ENCODE peak calls at places on chromosomes 5 and 9, in four cellular contexts. C is K562, O is fibroblast of mammary gland, S is T-helper 17 cell. A is an unnamed sample.

GRCh38 chr5:179927834-179928233 is 20.1 kb upstream of the TBC1D9B start:
- DNase-seq in C (no peak), O (no peak), S (no peak), A (no peak)

GRCh38 chr5:144453753-144454152 is 283.1 kb downstream of the KCTD16 start:
- DNase-seq in C (no peak), O (no peak), S (no peak), A (no peak)

GRCh38 chr5:59746261-59746765 is 147.2 kb downstream of the PDE4D start:
- DNase-seq in C (no peak), O (peak; percentile 89), S (no peak), A (no peak)

GRCh38 chr9:101536351-101536750 is 2.7 kb downstream of the RNF20 start:
- DNase-seq in C (no peak), O (peak; percentile 52), S (no peak), A (no peak)

GRCh38 chr5:128645582-128645981 is 107.5 kb upstream of the FBN2 start:
- DNase-seq in C (no peak), O (peak; percentile 53), S (no peak), A (peak; percentile 34)

GRCh38 chr9:134051319-134051718 is 16.5 kb downstream of the BRD3 start:
- DNase-seq in C (no peak), O (no peak), S (no peak), A (no peak)

GRCh38 chr5:177098103-177098771 is 11.5 kb downstream of the FGFR4 start:
- DNase-seq in C (no peak), O (no peak), S (no peak), A (no peak)

GRCh38 chr5:61327761-61328753 is 4.0 kb upstream of the ZSWIM6 start:
- DNase-seq in C (peak; percentile 21), O (peak; percentile 97), S (no peak), A (no peak)

GRCh38 chr5:169945831-169946261 is 34.4 kb downstream of the INSYN2B start:
- DNase-seq in C (no peak), O (peak; percentile 95), S (no peak), A (no peak)

GRCh38 chr9:129629251-129629650 is 3.3 kb downstream of the NTMT1 start:
- DNase-seq in C (no peak), O (no peak), S (no peak), A (no peak)

GRCh38 chr5:88644676-88645075 is 238.3 kb downstream of the MEF2C start:
- DNase-seq in C (no peak), O (no peak), S (no peak), A (no peak)

GRCh38 chr9:92295240-92295790 is 1.8 kb upstream of the IARS1 start:
- DNase-seq in C (peak; percentile 78), O (no peak), S (no peak), A (no peak)

GRCh38 chr5:35745193-35745592 is 111.5 kb upstream of the IL7R start:
- DNase-seq in C (no peak), O (no peak), S (no peak), A (no peak)

GRCh38 chr5:172919525-172920446 is 39.4 kb upstream of the RPL26L1 start:
- DNase-seq in C (no peak), O (peak; percentile 72), S (no peak), A (no peak)

GRCh38 chr5:112630246-112631009 is 107.3 kb upstream of the APC start:
- DNase-seq in C (no peak), O (peak; percentile 47), S (no peak), A (no peak)

GRCh38 chr5:149442563-149443182 is 63.6 kb upstream of the IL17B start:
- DNase-seq in C (peak; percentile 86), O (peak; percentile 76), S (peak; percentile 60), A (no peak)